ENCODE peak calls at places on chromosomes 7 and 10, in four cellular contexts. E is hepatocyte, T is neural progenitor cell, K is brain microvascular endothelial cell. Y is an unnamed sample.

GRCh38 chr7:142338633-142339501 is 81.0 kb upstream of the PRSS58 start:
- DNase-seq in E (no peak), T (peak; percentile 61), K (peak; percentile 37), Y (no peak)

GRCh38 chr10:70334526-70335245 is 47.7 kb downstream of the LRRC20 start:
- DNase-seq in T (no peak), E (no peak), K (no peak), Y (no peak)

GRCh38 chr10:103281753-103282152 is 4.8 kb downstream of the INA start:
- DNase-seq in E (peak; percentile 65), T (peak; percentile 95), K (no peak), Y (no peak)

GRCh38 chr7:5564894-5565293 is 141.3 kb upstream of the TNRC18 start:
- DNase-seq in K (no peak), E (no peak), T (no peak), Y (no peak)

GRCh38 chr10:8844141-8844540 is 789.7 kb downstream of the GATA3 start:
- DNase-seq in E (no peak), T (no peak), K (no peak), Y (no peak)

GRCh38 chr10:96243296-96243695 is 28.1 kb downstream of the BLNK start:
- DNase-seq in E (no peak), K (no peak), T (no peak), Y (no peak)

GRCh38 chr10:44897049-44897448 is 14.1 kb upstream of the TMEM72 start:
- DNase-seq in T (no peak), E (no peak), K (no peak), Y (no peak)

GRCh38 chr7:18590744-18591340 is 95.3 kb downstream of the HDAC9 start:
- DNase-seq in K (no peak), T (peak; percentile 28), E (peak; percentile 46), Y (no peak)

GRCh38 chr10:34880817-34881216 is 65.7 kb upstream of the PARD3 start:
- DNase-seq in E (no peak), T (no peak), K (no peak), Y (peak; percentile 73)

GRCh38 chr7:84200859-84201258 is 6.3 kb upstream of the SEMA3A start:
- DNase-seq in T (peak; percentile 27), K (no peak), E (no peak), Y (no peak)

GRCh38 chr7:87345166-87345927 is at the start of gene CROT:
- DNase-seq in T (peak; percentile 97), K (peak; percentile 92), E (peak; percentile 97), Y (peak; percentile 66)

GRCh38 chr7:12569673-12570072 is 847 bp upstream of the SCIN start:
- DNase-seq in E (no peak), K (no peak), T (no peak), Y (no peak)

GRCh38 chr10:13306103-13306502 is 6.2 kb upstream of the PHYH start:
- DNase-seq in K (no peak), T (no peak), E (no peak), Y (no peak)

GRCh38 chr7:27241189-27242045 is 1.2 kb upstream of the EVX1 start:
- DNase-seq in T (peak; percentile 73), E (no peak), K (no peak), Y (no peak)

GRCh38 chr10:563827-564226 is 125.6 kb downstream of the DIP2C start:
- DNase-seq in E (no peak), T (no peak), K (no peak), Y (no peak)

GRCh38 chr10:119103687-119104652 is at the start of gene DENND10:
- DNase-seq in T (peak; percentile 91), E (peak; percentile 95), K (peak; percentile 64), Y (no peak)

GRCh38 chr7:155918720-155919399 is 106.6 kb upstream of the SHH start:
- DNase-seq in K (peak; percentile 99), E (peak; percentile 84), T (no peak), Y (no peak)

GRCh38 chr7:150368884-150369739 is 490 bp downstream of the REPIN1 start:
- DNase-seq in K (peak; percentile 44), T (peak; percentile 92), E (peak; percentile 81), Y (no peak)

GRCh38 chr10:88395677-88396076 is 187.4 kb downstream of the RNLS start:
- DNase-seq in T (no peak), K (no peak), E (no peak), Y (no peak)

GRCh38 chr10:43407576-43408330 is 1.2 kb downstream of the HNRNPF start:
- DNase-seq in K (peak; percentile 85), E (peak; percentile 97), T (peak; percentile 84), Y (peak; percentile 43)

GRCh38 chr7:13778967-13779366 is 210.5 kb downstream of the ETV1 start:
- DNase-seq in T (no peak), K (peak; percentile 40), E (no peak), Y (no peak)

DNA sequence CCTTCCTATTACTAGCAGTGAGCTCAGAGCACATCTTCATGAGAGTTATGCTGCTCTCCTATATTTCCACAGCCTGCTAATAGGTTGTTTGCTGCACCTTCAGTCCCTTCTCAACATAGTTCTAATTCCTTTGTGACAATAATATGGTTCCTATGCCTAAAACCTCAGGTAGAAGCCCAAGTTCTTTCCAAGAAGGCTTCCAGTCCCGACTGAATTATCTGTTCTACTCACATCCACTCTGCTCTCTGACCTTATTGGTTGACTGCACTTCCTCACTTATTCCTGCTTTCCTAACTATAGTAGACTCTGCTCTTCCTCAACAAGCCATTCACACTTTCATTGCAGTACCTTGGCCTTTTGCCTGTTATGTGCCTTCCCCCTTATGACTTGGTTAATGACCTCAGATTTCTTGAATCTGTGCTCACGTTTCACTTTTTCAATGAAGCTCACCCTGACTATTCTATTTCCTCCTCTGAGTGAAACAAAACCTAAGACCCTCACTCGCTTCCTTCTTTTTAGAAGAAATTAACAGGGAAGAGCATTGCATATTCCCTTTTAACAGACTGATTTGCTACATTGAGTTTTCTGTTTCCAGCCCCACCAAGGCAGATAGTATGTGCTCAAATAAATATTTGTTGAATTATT is 132.7 kb downstream of the MDFIC start:
- DNase-seq in T (no peak), K (no peak), E (no peak), Y (no peak)
- H3K4me3 ChIP-seq in T (no peak overlapping the region), K (no peak overlapping the region), E (no peak overlapping the region), Y (no peak overlapping the region)

DNA sequence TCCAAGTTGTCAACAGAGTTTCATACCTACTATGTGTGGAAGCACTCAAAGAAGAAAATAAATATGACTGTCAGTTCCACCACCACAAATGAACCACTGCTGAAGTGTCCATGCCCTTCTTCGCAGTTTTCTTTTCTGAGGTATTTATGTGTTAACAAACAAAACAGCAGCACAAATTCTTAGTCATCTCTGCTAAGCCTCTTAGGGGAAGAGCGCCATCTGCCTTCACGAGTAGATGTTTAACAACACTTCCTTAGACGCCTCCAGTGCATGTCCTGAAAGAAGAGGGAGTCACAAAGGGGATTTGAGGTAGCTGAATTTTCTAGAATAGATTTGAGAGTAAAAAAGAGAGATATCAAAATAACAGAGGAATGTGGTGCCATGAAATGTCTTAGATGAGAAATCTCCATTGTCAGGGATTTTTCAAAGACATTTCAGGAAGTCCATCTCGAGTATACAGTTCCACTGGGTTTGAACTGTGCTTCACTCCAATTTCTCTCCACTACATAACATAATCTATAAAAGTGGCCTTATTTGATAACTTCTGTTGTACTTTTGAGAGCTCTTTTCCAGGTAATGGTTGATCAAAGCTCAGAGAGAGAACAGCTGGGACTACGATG is 775.3 kb upstream of the POM121L12 start:
- DNase-seq in T (peak; percentile 72), E (peak; percentile 44), K (no peak), Y (no peak)
- TF ChIP-seq CTCF in T (peak; percentile 62), E (peak; percentile 39), K (no peak), Y (no peak)

DNA sequence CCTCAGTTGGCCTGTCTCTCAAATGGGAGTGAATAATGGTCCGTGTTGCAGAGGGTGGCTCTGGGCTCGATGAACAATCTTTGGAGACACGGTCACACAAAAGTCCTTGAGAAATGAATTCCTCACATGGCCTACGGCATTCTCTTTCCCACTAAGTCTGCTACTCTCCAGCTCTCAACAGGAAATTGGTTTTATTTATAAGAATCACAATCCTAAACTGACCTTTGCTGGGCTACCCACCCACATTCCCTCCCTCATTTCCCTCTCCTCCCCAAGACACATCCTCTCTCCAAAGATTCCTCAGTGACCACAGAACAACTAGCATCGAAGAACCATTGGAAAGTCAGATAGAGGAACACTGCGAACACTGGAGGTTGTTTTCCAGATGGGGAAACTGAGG is 4.7 kb downstream of the AFAP1L2 start:
- DNase-seq in E (no peak), T (no peak), K (no peak), Y (no peak)
- H3K27me3 ChIP-seq in E (peaks cover 30% of the 10 kb centered on the region), T (peaks cover 45% of the 10 kb centered on the region), K (peaks cover 12% of the 10 kb centered on the region), Y (peaks cover 37% of the 10 kb centered on the region)

GRCh38 chr10:15097011-15097812 is at the start of gene RPP38:
- DNase-seq in E (peak; percentile 98), K (peak; percentile 95), T (peak; percentile 98), Y (peak; percentile 57)

GRCh38 chr10:15092855-15093408 is 4.2 kb upstream of the RPP38 start:
- DNase-seq in E (no peak), K (no peak), T (no peak), Y (no peak)

GRCh38 chr10:15091418-15091817 is 2.8 kb upstream of the ACBD7 start:
- DNase-seq in T (no peak), E (no peak), K (no peak), Y (no peak)

GRCh38 chr10:15099886-15100285 is 2.7 kb downstream of the RPP38 start:
- DNase-seq in E (no peak), T (no peak), K (no peak), Y (no peak)

GRCh38 chr10:15096661-15097010 is 519 bp upstream of the RPP38 start:
- DNase-seq in T (no peak), K (no peak), E (no peak), Y (no peak)
- H3K4me3 ChIP-seq in T (peak overlapping the region; percentile 70), K (peak overlapping the region; percentile 84), E (peak overlapping the region; percentile 54), Y (peak overlapping the region; percentile 65)

GRCh38 chr10:78165617-78166016 is 132.0 kb downstream of the RPS24 start:
- DNase-seq in E (peak; percentile 47), K (no peak), T (peak; percentile 48), Y (no peak)
- TF ChIP-seq CTCF in E (peak; percentile 44), K (peak; percentile 49), T (peak; percentile 54), Y (peak; percentile 23)

GRCh38 chr10:113614304-113614703 is 49.5 kb downstream of the NRAP start:
- DNase-seq in T (no peak), E (no peak), K (no peak), Y (no peak)
- H3K27me3 ChIP-seq in T (peaks cover 26% of the 10 kb centered on the region), E (peaks cover 21% of the 10 kb centered on the region), K (no peaks in the 10 kb centered on the region), Y (peaks cover 14% of the 10 kb centered on the region)

GRCh38 chr10:116743266-116744064 is 1.1 kb upstream of the HSPA12A start:
- DNase-seq in E (no peak), T (no peak), K (no peak), Y (no peak)
- H3K4me3 ChIP-seq in E (peak overlapping the region; percentile 83), T (peak overlapping the region; percentile 90), K (peak overlapping the region; percentile 50), Y (peak overlapping the region; percentile 67)

GRCh38 chr7:101815826-101816488 is 1.5 kb upstream of the CUX1 start:
- DNase-seq in E (peak; percentile 92), K (peak; percentile 60), T (peak; percentile 95), Y (no peak)

GRCh38 chr7:101816499-101817030 is 861 bp upstream of the CUX1 start:
- DNase-seq in T (peak; percentile 86), E (peak; percentile 80), K (no peak), Y (no peak)

GRCh38 chr7:101818699-101819071 is 1.3 kb downstream of the CUX1 start:
- DNase-seq in K (no peak), E (no peak), T (no peak), Y (no peak)

GRCh38 chr7:101817930-101818698 is 688 bp downstream of the CUX1 start:
- DNase-seq in T (no peak), E (no peak), K (no peak), Y (no peak)

GRCh38 chr7:101817031-101817929 is at the start of gene CUX1:
- DNase-seq in T (peak; percentile 32), E (peak; percentile 60), K (no peak), Y (no peak)
- TF ChIP-seq CTCF in T (no peak), E (no peak), K (no peak), Y (no peak)

Y was measured in BJ.